ENCODE peak calls at places on chromosomes 11 and 22, in eight cellular contexts. P, B, O, T, R, W, V and U are unnamed samples.

GRCh38 chr11:69996451-69996850 is 81.7 kb upstream of the ANO1 start:
- DNase-seq in T (no peak), B (no peak), R (no peak), V (no peak), P (no peak), W (no peak), O (no peak), U (no peak)

GRCh38 chr11:121661796-121662508 is 209.2 kb upstream of the SORL1-AS1 start:
- DNase-seq in W (no peak), T (no peak), P (no peak), B (no peak), V (no peak), R (no peak), O (no peak), U (no peak)

GRCh38 chr22:23419151-23419550 is 160.9 kb downstream of the IGLL1 start:
- DNase-seq in W (no peak), O (no peak), R (no peak), P (no peak), T (no peak), V (no peak), B (no peak), U (no peak)

GRCh38 chr11:19595840-19596751 is 116.5 kb upstream of the NAV2 start:
- DNase-seq in T (peak), W (no peak), R (no peak), O (no peak), V (no peak), B (no peak), P (no peak), U (no peak)

GRCh38 chr11:17351510-17352176 is at the start of gene NCR3LG1:
- DNase-seq in O (peak), P (peak), R (peak), V (peak), B (no peak), W (peak), T (peak), U (peak)

GRCh38 chr11:16406226-16406625 is 49.9 kb upstream of the SOX6 start:
- DNase-seq in O (no peak), V (no peak), R (no peak), T (no peak), P (no peak), B (no peak), W (no peak), U (no peak)

GRCh38 chr22:24398409-24398808 is 29.0 kb upstream of the ADORA2A start:
- DNase-seq in W (no peak), R (no peak), V (no peak), P (no peak), B (no peak), O (no peak), T (no peak), U (no peak)

GRCh38 chr22:29266564-29267461 is 968 bp downstream of the RHBDD3 start:
- DNase-seq in W (no peak), O (no peak), P (peak), T (no peak), V (no peak), R (no peak), B (no peak), U (no peak)

GRCh38 chr11:79139900-79140299 is 300.9 kb downstream of the TENM4 start:
- DNase-seq in T (no peak), R (no peak), P (no peak), W (no peak), V (no peak), B (no peak), O (no peak), U (no peak)

GRCh38 chr22:37480387-37481346 is 5.5 kb downstream of the MFNG start:
- DNase-seq in R (no peak), W (no peak), T (no peak), B (no peak), P (no peak), V (no peak), O (no peak), U (no peak)

GRCh38 chr22:37534445-37534844 is 15.2 kb upstream of the CARD10 start:
- DNase-seq in B (no peak), P (no peak), V (no peak), W (no peak), O (no peak), R (no peak), T (no peak), U (no peak)

GRCh38 chr11:131815631-131816030 is 445.2 kb downstream of the NTM start:
- DNase-seq in O (no peak), R (no peak), P (peak), W (no peak), V (no peak), T (no peak), B (no peak), U (no peak)

GRCh38 chr22:30826670-30827355 is 132.1 kb downstream of the OSBP2 start:
- DNase-seq in O (no peak), T (no peak), B (no peak), P (no peak), R (no peak), V (no peak), W (no peak), U (no peak)

GRCh38 chr11:65291613-65292012 is 23.1 kb upstream of the CDC42EP2 start:
- DNase-seq in V (no peak), B (no peak), W (no peak), O (no peak), T (no peak), P (no peak), R (no peak), U (no peak)

GRCh38 chr11:134612416-134613030 is 200.5 kb upstream of the B3GAT1 start:
- DNase-seq in O (no peak), B (no peak), W (no peak), R (no peak), P (no peak), T (no peak), V (no peak), U (no peak)

GRCh38 chr11:65822760-65823528 is 10.8 kb upstream of the SNX32 start:
- DNase-seq in V (peak), P (no peak), O (no peak), T (no peak), W (no peak), R (peak), B (no peak), U (no peak)

GRCh38 chr11:43920598-43921419 is 21.6 kb upstream of the C11orf96 start:
- DNase-seq in O (peak), B (peak), P (no peak), T (peak), W (peak), R (no peak), V (peak), U (no peak)

GRCh38 chr22:30307026-30307574 is 17.8 kb upstream of the CASTOR1 start:
- DNase-seq in W (no peak), T (no peak), V (no peak), O (no peak), P (no peak), B (no peak), R (no peak), U (no peak)

GRCh38 chr11:70611890-70612289 is 213.6 kb downstream of the CTTN start:
- DNase-seq in T (no peak), B (no peak), V (no peak), O (no peak), P (no peak), R (no peak), W (no peak), U (no peak)

GRCh38 chr22:43377486-43377995 is 34.3 kb upstream of the MPPED1 start:
- DNase-seq in W (no peak), P (no peak), O (no peak), R (no peak), V (no peak), B (no peak), T (no peak), U (no peak)

GRCh38 chr11:75014129-75014528 is 25.4 kb downstream of the NEU3 start:
- DNase-seq in B (no peak), T (no peak), R (no peak), W (no peak), P (no peak), O (no peak), V (no peak), U (no peak)

GRCh38 chr11:76682681-76683080 is 12.1 kb upstream of the LRRC32 start:
- DNase-seq in B (no peak), V (no peak), W (no peak), T (no peak), R (no peak), O (no peak), P (no peak), U (no peak)

GRCh38 chr22:40979871-40980270 is 28.7 kb downstream of the RBX1 start:
- DNase-seq in O (no peak), R (no peak), B (no peak), W (no peak), T (no peak), P (no peak), V (no peak), U (no peak)

GRCh38 chr11:61069427-61069826 is 32.9 kb upstream of the CD5 start:
- DNase-seq in P (no peak), T (no peak), O (no peak), R (no peak), V (no peak), B (no peak), W (no peak), U (no peak)

GRCh38 chr11:1772270-1773130 is 8.8 kb upstream of the CTSD start:
- DNase-seq in O (peak), T (peak), W (peak), R (peak), P (no peak), B (no peak), V (peak), U (no peak)

GRCh38 chr22:37559901-37560681 is at the start of gene CDC42EP1:
- DNase-seq in B (no peak), O (no peak), T (peak), V (peak), W (no peak), R (peak), P (peak), U (no peak)

GRCh38 chr22:48884786-48885185 is 942.9 kb downstream of the BRD1 start:
- DNase-seq in P (no peak), R (no peak), O (no peak), W (no peak), V (no peak), B (no peak), T (no peak), U (no peak)

GRCh38 chr11:86736303-86737143 is 63.8 kb upstream of the PRSS23 start:
- DNase-seq in V (no peak), P (no peak), B (no peak), O (no peak), T (no peak), R (no peak), W (no peak), U (no peak)

GRCh38 chr22:23069502-23070357 is 589 bp upstream of the GNAZ start:
- DNase-seq in O (peak), T (peak), P (peak), R (peak), B (peak), V (peak), W (peak), U (peak)

GRCh38 chr11:70028147-70028855 is 49.8 kb upstream of the ANO1 start:
- DNase-seq in B (no peak), R (no peak), W (no peak), P (no peak), O (no peak), V (no peak), T (no peak), U (no peak)

GRCh38 chr11:111456859-111457730 is 55.1 kb downstream of the BTG4 start:
- DNase-seq in O (peak), W (no peak), P (no peak), T (no peak), R (no peak), B (no peak), V (no peak), U (no peak)

GRCh38 chr22:37171662-37172061 is 16.4 kb downstream of the C1QTNF6 start:
- DNase-seq in T (no peak), B (no peak), V (no peak), R (no peak), P (no peak), W (no peak), O (no peak), U (no peak)

GRCh38 chr11:73530109-73530508 is 67.8 kb downstream of the FAM168A start:
- DNase-seq in P (no peak), T (no peak), B (no peak), O (no peak), W (no peak), R (no peak), V (no peak), U (no peak)
- TF ChIP-seq CTCF in P (no peak), T (no peak), B (no peak), O (peak), W (no peak), R (no peak), V (peak), U (peak)

GRCh38 chr22:19722915-19723164 is 499 bp upstream of the GP1BB start:
- DNase-seq in V (no peak), W (no peak), B (no peak), P (no peak), O (no peak), R (no peak), T (no peak), U (no peak)

GRCh38 chr22:19722175-19722914 is 994 bp upstream of the GP1BB start:
- DNase-seq in O (no peak), W (no peak), V (no peak), B (no peak), R (no peak), T (no peak), P (peak), U (no peak)

GRCh38 chr22:19723990-19724827 is 870 bp downstream of the GP1BB start:
- DNase-seq in P (peak), O (peak), B (no peak), V (no peak), W (no peak), T (no peak), R (no peak), U (peak)

GRCh38 chr22:19724927-19725661 is 1.8 kb downstream of the GP1BB start:
- DNase-seq in P (no peak), B (no peak), R (no peak), T (no peak), W (no peak), V (no peak), O (no peak), U (no peak)

DNA sequence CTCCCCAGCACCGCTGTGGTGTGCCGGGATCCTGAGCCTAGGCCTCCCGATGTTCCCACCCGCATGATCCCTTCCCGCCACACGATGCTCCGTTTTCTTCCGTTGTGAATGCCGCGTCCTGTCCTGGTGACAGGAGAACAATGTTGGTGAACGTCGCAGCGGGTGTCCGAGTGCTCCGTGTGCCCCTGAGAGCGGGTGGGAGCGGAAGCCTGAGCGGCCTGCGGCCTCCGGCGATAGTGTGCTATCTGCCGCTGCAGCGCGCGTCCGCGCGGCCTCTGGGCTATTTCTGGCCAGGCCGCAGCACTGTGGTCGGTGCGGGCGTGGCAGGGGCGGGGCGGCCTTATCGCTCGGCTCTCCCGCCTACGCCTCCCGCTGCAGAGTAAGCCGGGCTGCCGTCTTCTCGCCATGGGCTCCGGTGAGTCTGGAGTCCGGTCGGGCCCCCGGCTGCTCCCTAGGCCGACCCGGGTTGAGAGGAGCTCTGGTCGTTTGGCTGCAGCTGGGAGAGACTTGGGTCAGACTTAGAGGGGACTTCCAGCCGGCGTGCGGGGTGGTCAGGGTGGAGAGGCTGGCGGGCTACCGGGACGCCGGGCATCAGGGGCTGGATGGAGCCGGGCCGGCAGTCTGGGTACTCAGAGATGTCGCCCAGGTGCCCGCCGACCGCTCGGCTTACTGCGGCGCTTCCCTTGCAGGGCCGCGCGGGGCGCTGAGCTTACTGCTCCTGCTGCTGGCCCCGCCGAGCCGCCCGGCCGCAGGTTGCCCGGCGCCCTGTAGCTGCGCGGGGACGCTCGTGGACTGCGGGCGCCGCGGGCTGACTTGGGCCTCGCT is at the start of gene GP1BB:
- DNase-seq in B (no peak), P (peak), O (peak), T (no peak), W (no peak), V (peak), R (peak), U (no peak)
- TF ChIP-seq CTCF in B (no peak), P (no peak), O (no peak), T (no peak), W (no peak), V (peak), R (no peak), U (no peak)

GRCh38 chr22:39894554-39895092 is 1.1 kb upstream of the ENTHD1 start:
- DNase-seq in V (no peak), B (no peak), O (no peak), T (no peak), W (no peak), P (no peak), R (no peak), U (no peak)
- TF ChIP-seq CTCF in V (no peak), B (no peak), O (no peak), T (no peak), W (no peak), P (no peak), R (no peak), U (no peak)

DNA sequence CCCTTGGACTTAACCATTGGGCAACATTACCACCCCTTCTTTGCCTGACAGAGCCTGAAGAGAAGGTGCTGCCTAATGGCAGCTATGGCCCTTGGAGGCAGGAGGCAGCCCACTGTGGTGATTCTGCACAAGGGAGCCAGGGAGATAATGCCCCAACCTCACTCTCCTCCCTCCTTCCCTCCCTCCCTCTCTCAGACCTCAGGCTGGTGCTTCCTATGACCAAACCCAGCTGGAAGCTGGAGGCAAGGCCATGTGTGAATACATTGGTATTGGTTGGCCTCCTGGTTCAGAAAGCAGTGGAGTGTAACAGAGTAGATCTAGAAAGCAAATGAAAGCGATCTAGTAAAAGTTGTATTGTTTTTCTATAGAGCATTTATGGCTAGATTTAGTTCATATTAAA is 233.1 kb downstream of the CSNK2A3 start:
- DNase-seq in R (no peak), V (no peak), O (no peak), P (no peak), W (no peak), T (no peak), B (no peak), U (no peak)
- TF ChIP-seq CTCF in R (no peak), V (no peak), O (no peak), P (no peak), W (no peak), T (no peak), B (no peak), U (no peak)

GRCh38 chr11:72693271-72693968 is 19.2 kb upstream of the PDE2A start:
- DNase-seq in O (no peak), P (no peak), V (no peak), T (no peak), W (no peak), B (no peak), R (no peak), U (no peak)
- TF ChIP-seq CTCF in O (no peak), P (no peak), V (no peak), T (no peak), W (no peak), B (no peak), R (no peak), U (peak)

GRCh38 chr11:116357769-116358544 is 414.8 kb downstream of the BUD13 start:
- DNase-seq in P (peak), B (no peak), R (no peak), T (no peak), V (peak), W (no peak), O (no peak), U (peak)
- TF ChIP-seq CTCF in P (peak), B (peak), R (no peak), T (no peak), V (peak), W (no peak), O (peak), U (peak)

GRCh38 chr11:115330693-115331482 is 173.3 kb downstream of the CADM1 start:
- DNase-seq in T (no peak), B (no peak), W (no peak), V (no peak), O (no peak), R (no peak), P (no peak), U (no peak)
- TF ChIP-seq CTCF in T (no peak), B (no peak), W (no peak), V (no peak), O (no peak), R (no peak), P (no peak), U (no peak)

DNA sequence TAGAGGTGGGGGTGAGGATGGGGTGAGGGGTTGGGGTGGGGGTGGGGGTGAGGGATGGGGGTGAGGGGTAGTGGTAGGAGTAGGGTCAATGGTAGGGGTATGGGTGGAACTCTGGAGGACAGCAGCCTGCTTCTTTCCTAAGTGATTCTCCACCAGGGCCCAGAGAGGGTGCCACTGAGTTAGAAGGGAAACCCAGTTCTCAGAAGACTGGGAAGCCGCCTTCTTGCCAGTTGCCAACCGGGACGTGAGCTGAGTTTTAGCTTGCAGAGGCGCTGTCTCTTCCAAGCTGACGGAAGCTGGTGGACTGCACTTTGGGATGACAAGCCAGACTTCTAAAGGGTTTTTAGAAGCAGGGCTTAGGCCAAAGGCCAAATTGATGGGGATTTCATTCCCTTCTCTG is 104.4 kb downstream of the NAT10 start:
- DNase-seq in V (no peak), O (no peak), P (no peak), R (no peak), W (no peak), T (no peak), B (no peak), U (no peak)
- TF ChIP-seq CTCF in V (no peak), O (no peak), P (no peak), R (no peak), W (no peak), T (no peak), B (no peak), U (no peak)

GRCh38 chr11:56521955-56522354 is 21.1 kb downstream of the OR5M11 start:
- DNase-seq in R (no peak), O (no peak), V (peak), T (no peak), P (no peak), B (no peak), W (no peak), U (no peak)
- TF ChIP-seq CTCF in R (no peak), O (peak), V (peak), T (no peak), P (peak), B (peak), W (no peak), U (peak)